ENCODE peak calls at places on chromosomes 4 and X, in ten cellular contexts. One of them, this sample, is unnamed.

GRCh38 chrX:13197961-13198761 is 121.7 kb downstream of the ATXN3L start:
- DNase-seq in T follicular helper cell: no peak
- DNase-seq in Kasumi-1: no peak
- DNase-seq in transverse colon: no peak
- DNase-seq in OCI-LY7: no peak
- DNase-seq in CD4-positive, alpha-beta T cell: no peak
- DNase-seq in Caco-2: peak
- DNase-seq in hypothalamus: no peak
- DNase-seq in right cardiac atrium: no peak
- DNase-seq in T-helper 22 cell: no peak
- DNase-seq in this sample: no peak

GRCh38 chr4:127141857-127142256 is 490.9 kb upstream of the INTU start:
- DNase-seq in hypothalamus: no peak
- DNase-seq in CD4-positive, alpha-beta T cell: no peak
- DNase-seq in Caco-2: no peak
- DNase-seq in T follicular helper cell: no peak
- DNase-seq in OCI-LY7: no peak
- DNase-seq in transverse colon: no peak
- DNase-seq in right cardiac atrium: no peak
- DNase-seq in T-helper 22 cell: no peak
- DNase-seq in Kasumi-1: no peak
- DNase-seq in this sample: no peak

GRCh38 chrX:16970977-16971376 is 24.5 kb downstream of the REPS2 start:
- DNase-seq in hypothalamus: no peak
- DNase-seq in transverse colon: no peak
- DNase-seq in right cardiac atrium: no peak
- DNase-seq in Caco-2: no peak
- DNase-seq in CD4-positive, alpha-beta T cell: no peak
- DNase-seq in T follicular helper cell: no peak
- DNase-seq in Kasumi-1: no peak
- DNase-seq in T-helper 22 cell: no peak
- DNase-seq in OCI-LY7: no peak
- DNase-seq in this sample: no peak

GRCh38 chrX:87702795-87703194 is 185.2 kb downstream of the KLHL4 start:
- DNase-seq in right cardiac atrium: no peak
- DNase-seq in Kasumi-1: no peak
- DNase-seq in transverse colon: no peak
- DNase-seq in OCI-LY7: no peak
- DNase-seq in hypothalamus: no peak
- DNase-seq in T follicular helper cell: no peak
- DNase-seq in T-helper 22 cell: no peak
- DNase-seq in Caco-2: no peak
- DNase-seq in CD4-positive, alpha-beta T cell: no peak
- DNase-seq in this sample: no peak

GRCh38 chrX:105822138-105823091 is at the start of gene NRK:
- DNase-seq in hypothalamus: no peak
- DNase-seq in T-helper 22 cell: no peak
- DNase-seq in CD4-positive, alpha-beta T cell: no peak
- DNase-seq in T follicular helper cell: no peak
- DNase-seq in OCI-LY7: no peak
- DNase-seq in Caco-2: no peak
- DNase-seq in Kasumi-1: no peak
- DNase-seq in transverse colon: no peak
- DNase-seq in right cardiac atrium: peak
- DNase-seq in this sample: peak

GRCh38 chr4:70994069-70994366 is 569 bp downstream of the DCK start:
- DNase-seq in T follicular helper cell: no peak
- DNase-seq in hypothalamus: no peak
- DNase-seq in Kasumi-1: no peak
- DNase-seq in transverse colon: no peak
- DNase-seq in OCI-LY7: no peak
- DNase-seq in right cardiac atrium: no peak
- DNase-seq in Caco-2: no peak
- DNase-seq in T-helper 22 cell: no peak
- DNase-seq in CD4-positive, alpha-beta T cell: no peak
- DNase-seq in this sample: no peak

GRCh38 chr4:8705161-8706145 is 112.9 kb downstream of the CPZ start:
- DNase-seq in hypothalamus: no peak
- DNase-seq in T follicular helper cell: no peak
- DNase-seq in T-helper 22 cell: no peak
- DNase-seq in CD4-positive, alpha-beta T cell: no peak
- DNase-seq in Caco-2: no peak
- DNase-seq in transverse colon: no peak
- DNase-seq in right cardiac atrium: no peak
- DNase-seq in Kasumi-1: no peak
- DNase-seq in OCI-LY7: no peak
- DNase-seq in this sample: peak

GRCh38 chr4:164614999-164615398 is 138.9 kb upstream of the SMIM31 start:
- DNase-seq in Kasumi-1: no peak
- DNase-seq in right cardiac atrium: no peak
- DNase-seq in T follicular helper cell: no peak
- DNase-seq in hypothalamus: no peak
- DNase-seq in Caco-2: no peak
- DNase-seq in transverse colon: no peak
- DNase-seq in OCI-LY7: no peak
- DNase-seq in CD4-positive, alpha-beta T cell: no peak
- DNase-seq in T-helper 22 cell: no peak
- DNase-seq in this sample: no peak

GRCh38 chr4:101724093-101724492 is 66.4 kb upstream of the BANK1 start:
- DNase-seq in OCI-LY7: no peak
- DNase-seq in Caco-2: no peak
- DNase-seq in T-helper 22 cell: no peak
- DNase-seq in Kasumi-1: no peak
- DNase-seq in hypothalamus: no peak
- DNase-seq in T follicular helper cell: no peak
- DNase-seq in transverse colon: no peak
- DNase-seq in CD4-positive, alpha-beta T cell: no peak
- DNase-seq in right cardiac atrium: no peak
- DNase-seq in this sample: no peak

GRCh38 chrX:38661561-38661960 is 100.2 kb downstream of the TSPAN7 start:
- DNase-seq in Caco-2: no peak
- DNase-seq in transverse colon: no peak
- DNase-seq in T follicular helper cell: no peak
- DNase-seq in T-helper 22 cell: no peak
- DNase-seq in hypothalamus: no peak
- DNase-seq in right cardiac atrium: no peak
- DNase-seq in Kasumi-1: no peak
- DNase-seq in OCI-LY7: no peak
- DNase-seq in CD4-positive, alpha-beta T cell: no peak
- DNase-seq in this sample: no peak

GRCh38 chrX:58025979-58026378 is 115.7 kb upstream of the ZXDA start:
- DNase-seq in T follicular helper cell: peak
- DNase-seq in OCI-LY7: peak
- DNase-seq in right cardiac atrium: no peak
- DNase-seq in hypothalamus: no peak
- DNase-seq in T-helper 22 cell: no peak
- DNase-seq in Kasumi-1: peak
- DNase-seq in transverse colon: peak
- DNase-seq in CD4-positive, alpha-beta T cell: no peak
- DNase-seq in Caco-2: peak
- DNase-seq in this sample: no peak

GRCh38 chr4:6035786-6036185 is 17.6 kb upstream of the C4orf50 start:
- DNase-seq in T-helper 22 cell: no peak
- DNase-seq in Kasumi-1: no peak
- DNase-seq in transverse colon: no peak
- DNase-seq in CD4-positive, alpha-beta T cell: no peak
- DNase-seq in Caco-2: no peak
- DNase-seq in right cardiac atrium: no peak
- DNase-seq in hypothalamus: no peak
- DNase-seq in T follicular helper cell: no peak
- DNase-seq in OCI-LY7: no peak
- DNase-seq in this sample: peak

GRCh38 chrX:113800955-113801354 is 782.9 kb upstream of the HTR2C start:
- DNase-seq in Kasumi-1: no peak
- DNase-seq in CD4-positive, alpha-beta T cell: no peak
- DNase-seq in T-helper 22 cell: no peak
- DNase-seq in transverse colon: no peak
- DNase-seq in right cardiac atrium: no peak
- DNase-seq in T follicular helper cell: no peak
- DNase-seq in Caco-2: no peak
- DNase-seq in OCI-LY7: no peak
- DNase-seq in hypothalamus: no peak
- DNase-seq in this sample: no peak

GRCh38 chr4:145808021-145808650 is 128.2 kb downstream of the C4orf51 start:
- DNase-seq in T-helper 22 cell: no peak
- DNase-seq in hypothalamus: no peak
- DNase-seq in T follicular helper cell: no peak
- DNase-seq in CD4-positive, alpha-beta T cell: no peak
- DNase-seq in Caco-2: peak
- DNase-seq in OCI-LY7: no peak
- DNase-seq in right cardiac atrium: no peak
- DNase-seq in transverse colon: no peak
- DNase-seq in Kasumi-1: peak
- DNase-seq in this sample: no peak

GRCh38 chr4:2604614-2605013 is 68.2 kb downstream of the FAM193A start:
- DNase-seq in CD4-positive, alpha-beta T cell: no peak
- DNase-seq in hypothalamus: no peak
- DNase-seq in Caco-2: no peak
- DNase-seq in OCI-LY7: no peak
- DNase-seq in right cardiac atrium: no peak
- DNase-seq in T-helper 22 cell: no peak
- DNase-seq in Kasumi-1: no peak
- DNase-seq in transverse colon: no peak
- DNase-seq in T follicular helper cell: no peak
- DNase-seq in this sample: no peak

GRCh38 chr4:25358515-25359275 is 18.4 kb upstream of the ANAPC4 start:
- DNase-seq in T follicular helper cell: no peak
- DNase-seq in T-helper 22 cell: no peak
- DNase-seq in Caco-2: no peak
- DNase-seq in right cardiac atrium: peak
- DNase-seq in transverse colon: peak
- DNase-seq in Kasumi-1: no peak
- DNase-seq in CD4-positive, alpha-beta T cell: no peak
- DNase-seq in hypothalamus: no peak
- DNase-seq in OCI-LY7: peak
- DNase-seq in this sample: no peak

GRCh38 chr4:171676555-171677215 is 136.5 kb upstream of the GALNTL6 start:
- DNase-seq in hypothalamus: no peak
- DNase-seq in Caco-2: no peak
- DNase-seq in CD4-positive, alpha-beta T cell: no peak
- DNase-seq in OCI-LY7: peak
- DNase-seq in transverse colon: no peak
- DNase-seq in T-helper 22 cell: no peak
- DNase-seq in T follicular helper cell: no peak
- DNase-seq in Kasumi-1: peak
- DNase-seq in right cardiac atrium: no peak
- DNase-seq in this sample: no peak

GRCh38 chrX:66872771-66873170 is 233.9 kb upstream of the EDA2R start:
- DNase-seq in CD4-positive, alpha-beta T cell: no peak
- DNase-seq in T follicular helper cell: no peak
- DNase-seq in hypothalamus: no peak
- DNase-seq in T-helper 22 cell: no peak
- DNase-seq in OCI-LY7: no peak
- DNase-seq in right cardiac atrium: no peak
- DNase-seq in Kasumi-1: peak
- DNase-seq in transverse colon: no peak
- DNase-seq in Caco-2: no peak
- DNase-seq in this sample: no peak

This sample was measured in aorta.